ENCODE peak calls at places on chromosomes 1 and 21, in four cellular contexts. K is H1, X is HCT116, T is GM12878. P is an unnamed sample.

GRCh38 chr1:157925419-157926166 is 67.9 kb upstream of the KIRREL1 start:
- DNase-seq in K (no peak), X (no peak), T (no peak), P (peak)

GRCh38 chr1:230185076-230186001 is 118.3 kb downstream of the GALNT2 start:
- DNase-seq in K (no peak), X (no peak), T (no peak), P (no peak)

GRCh38 chr1:65820983-65821382 is 28.3 kb downstream of the PDE4B start:
- DNase-seq in K (no peak), X (no peak), T (no peak), P (no peak)

GRCh38 chr1:117096871-117097842 is 24.4 kb downstream of the TRIM45 start:
- DNase-seq in K (no peak), X (no peak), T (no peak), P (no peak)

GRCh38 chr1:161763522-161764098 is 2.5 kb upstream of the ATF6 start:
- DNase-seq in K (no peak), X (peak), T (no peak), P (peak)

GRCh38 chr1:222239130-222239529 is 308.8 kb downstream of the HHIPL2 start:
- DNase-seq in K (no peak), X (no peak), T (no peak), P (no peak)

GRCh38 chr1:22769932-22770331 is 59.3 kb downstream of the EPHB2 start:
- DNase-seq in K (no peak), X (no peak), T (no peak), P (no peak)

GRCh38 chr1:28860332-28861073 is 48.5 kb downstream of the OPRD1 start:
- DNase-seq in K (no peak), X (no peak), T (no peak), P (peak)

GRCh38 chr1:109760581-109761226 is 3.0 kb downstream of the EPS8L3 start:
- DNase-seq in K (peak), X (no peak), T (no peak), P (no peak)

GRCh38 chr1:59733443-59734141 is 81.2 kb upstream of the HOOK1 start:
- DNase-seq in K (no peak), X (no peak), T (no peak), P (no peak)

GRCh38 chr21:31780944-31781343 is 49.0 kb upstream of the SCAF4 start:
- DNase-seq in K (no peak), X (peak), T (no peak), P (no peak)

GRCh38 chr1:90721210-90722194 is 4.4 kb upstream of the BARHL2 start:
- DNase-seq in K (peak), X (peak), T (no peak), P (peak)

GRCh38 chr1:59673575-59674467 is 140.9 kb upstream of the HOOK1 start:
- DNase-seq in K (no peak), X (no peak), T (no peak), P (no peak)

GRCh38 chr1:32201011-32201855 is 838 bp downstream of the CCDC28B start:
- DNase-seq in K (peak), X (no peak), T (peak), P (peak)

GRCh38 chr1:38667626-38668025 is 191.9 kb downstream of the RRAGC start:
- DNase-seq in K (no peak), X (no peak), T (no peak), P (no peak)

GRCh38 chr1:38672692-38673091 is 186.9 kb downstream of the RRAGC start:
- DNase-seq in K (peak), X (no peak), T (no peak), P (no peak)

GRCh38 chr1:38670544-38671122 is 188.9 kb downstream of the RRAGC start:
- DNase-seq in K (no peak), X (no peak), T (no peak), P (no peak)

DNA sequence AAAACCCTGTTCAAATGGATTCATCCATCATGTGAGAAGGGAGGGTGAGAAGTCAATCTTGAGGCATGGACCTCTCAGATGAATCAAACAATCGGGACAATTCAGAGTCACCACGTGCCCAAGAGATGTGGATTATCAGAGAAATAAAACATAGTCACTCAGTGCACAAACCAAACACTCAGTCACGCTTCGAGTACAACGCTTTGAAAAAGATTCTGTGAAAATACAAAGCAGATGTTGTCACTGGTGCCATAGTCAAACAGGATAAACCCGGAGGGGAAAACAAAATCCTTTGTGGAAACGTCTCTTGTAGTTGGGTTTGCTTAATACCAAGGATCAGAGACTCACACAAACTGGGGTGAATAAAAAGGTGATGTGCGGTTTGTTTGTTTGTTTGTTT is 188.4 kb downstream of the RRAGC start:
- DNase-seq in K (no peak), X (no peak), T (no peak), P (no peak)
- TF ChIP-seq EGR1 in K (no peak), X (no peak), T (no peak), P (no peak)

GRCh38 chr1:1100296-1100695 is 15.6 kb downstream of the C1orf159 start:
- DNase-seq in K (no peak), X (no peak), T (no peak), P (no peak)
- TF ChIP-seq EGR1 in K (no peak), X (no peak), T (no peak), P (no peak)

DNA sequence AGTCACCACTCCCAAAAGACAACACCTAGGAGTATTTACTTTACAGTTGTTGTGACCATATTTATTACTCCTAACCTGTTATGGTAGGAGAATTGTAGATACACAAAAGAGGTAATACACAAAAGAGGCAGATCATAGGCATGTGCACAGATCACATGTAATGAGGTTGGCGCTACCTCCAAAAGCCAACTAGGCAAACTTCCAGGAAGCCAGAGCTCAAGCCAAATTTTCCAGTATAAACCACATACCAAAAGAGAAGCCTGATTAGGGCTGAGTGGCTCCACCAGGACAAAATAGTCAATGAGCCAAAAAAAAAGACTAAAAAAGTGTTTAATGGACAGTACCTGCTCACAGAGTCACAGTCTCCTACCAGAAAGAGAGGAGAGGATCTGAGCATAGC is 195.0 kb upstream of the PBX1 start:
- DNase-seq in K (no peak), X (no peak), T (no peak), P (no peak)
- TF ChIP-seq EGR1 in K (no peak), X (no peak), T (no peak), P (no peak)

GRCh38 chr1:84294751-84295150 is 6.8 kb upstream of the SAMD13 start:
- DNase-seq in K (no peak), X (no peak), T (no peak), P (no peak)

GRCh38 chr1:84297546-84298244 is 3.8 kb upstream of the SAMD13 start:
- DNase-seq in K (no peak), X (no peak), T (no peak), P (no peak)

GRCh38 chr1:84289169-84289785 is 12.2 kb upstream of the SAMD13 start:
- DNase-seq in K (no peak), X (no peak), T (no peak), P (no peak)

GRCh38 chr1:84286071-84286470 is 15.4 kb upstream of the SAMD13 start:
- DNase-seq in K (no peak), X (no peak), T (no peak), P (no peak)

GRCh38 chr1:84291882-84292655 is 9.4 kb upstream of the SAMD13 start:
- DNase-seq in K (no peak), X (no peak), T (no peak), P (no peak)
- TF ChIP-seq EGR1 in K (no peak), X (no peak), T (no peak), P (no peak)

GRCh38 chr1:175191654-175192053 is 922 bp downstream of the KIAA0040 start:
- DNase-seq in K (no peak), X (no peak), T (no peak), P (no peak)

GRCh38 chr1:175192630-175193338 is at the start of gene KIAA0040:
- DNase-seq in K (peak), X (peak), T (no peak), P (peak)

GRCh38 chr1:175195281-175195680 is 2.7 kb upstream of the KIAA0040 start:
- DNase-seq in K (no peak), X (no peak), T (no peak), P (no peak)

GRCh38 chr1:175193339-175193950 is 869 bp upstream of the KIAA0040 start:
- DNase-seq in K (no peak), X (no peak), T (no peak), P (no peak)

GRCh38 chr1:175192111-175192629 is 406 bp downstream of the KIAA0040 start:
- DNase-seq in K (peak), X (no peak), T (no peak), P (peak)
- TF ChIP-seq EGR1 in K (no peak), X (no peak), T (no peak), P (no peak)

DNA sequence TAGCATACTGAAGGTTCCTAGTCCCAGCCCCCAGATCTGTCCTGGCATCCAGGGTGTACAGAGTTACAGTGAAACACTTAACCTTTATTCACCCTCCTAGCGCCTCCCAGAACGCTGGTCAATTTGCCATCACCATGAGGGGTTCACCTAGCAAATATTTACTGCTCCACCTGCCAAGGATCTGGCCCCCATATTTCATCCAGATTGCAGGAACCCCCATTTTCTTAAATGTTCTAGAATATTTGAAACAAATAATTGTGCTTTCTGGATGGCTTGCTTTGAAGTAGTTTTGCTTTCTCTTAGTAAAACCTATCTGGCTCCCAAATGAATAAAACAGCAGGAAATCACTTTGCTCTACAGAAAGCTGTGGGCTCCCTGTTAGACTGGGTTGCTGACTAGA is 37.7 kb downstream of the KCNN3 start:
- DNase-seq in K (no peak), X (no peak), T (no peak), P (no peak)
- TF ChIP-seq EGR1 in K (no peak), X (no peak), T (no peak), P (no peak)

GRCh38 chr1:220458936-220459335 is 69.0 kb upstream of the MARK1 start:
- DNase-seq in K (no peak), X (no peak), T (no peak), P (no peak)

GRCh38 chr1:220457982-220458381 is 70.0 kb upstream of the MARK1 start:
- DNase-seq in K (no peak), X (no peak), T (no peak), P (no peak)

DNA sequence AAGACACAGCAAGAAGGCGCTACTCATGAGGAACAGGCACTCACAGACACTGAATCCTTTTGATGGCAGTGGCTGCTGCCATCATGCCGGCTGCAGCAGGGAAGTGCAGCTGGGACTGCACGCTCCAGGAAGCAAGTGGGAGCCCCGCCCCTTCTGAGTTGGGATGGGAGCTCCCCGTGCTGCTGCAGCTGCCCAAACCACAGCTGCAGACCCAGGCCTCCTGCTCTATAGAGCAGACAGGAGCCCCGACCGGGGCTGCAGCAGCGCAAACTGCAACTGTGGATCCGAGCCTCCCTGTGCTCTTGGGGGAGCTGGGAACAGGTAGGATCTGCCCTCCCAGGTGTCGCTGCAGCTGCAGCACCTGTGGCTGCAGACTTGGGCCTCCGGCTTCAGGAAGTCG is 65.2 kb upstream of the MARK1 start:
- DNase-seq in K (peak), X (no peak), T (no peak), P (peak)
- TF ChIP-seq EGR1 in K (no peak), X (no peak), T (no peak), P (no peak)

GRCh38 chr1:17434591-17434990 is 4.9 kb downstream of the RCC2 start:
- DNase-seq in K (no peak), X (no peak), T (no peak), P (peak)
- TF ChIP-seq EGR1 in K (no peak), X (no peak), T (no peak), P (no peak)

DNA sequence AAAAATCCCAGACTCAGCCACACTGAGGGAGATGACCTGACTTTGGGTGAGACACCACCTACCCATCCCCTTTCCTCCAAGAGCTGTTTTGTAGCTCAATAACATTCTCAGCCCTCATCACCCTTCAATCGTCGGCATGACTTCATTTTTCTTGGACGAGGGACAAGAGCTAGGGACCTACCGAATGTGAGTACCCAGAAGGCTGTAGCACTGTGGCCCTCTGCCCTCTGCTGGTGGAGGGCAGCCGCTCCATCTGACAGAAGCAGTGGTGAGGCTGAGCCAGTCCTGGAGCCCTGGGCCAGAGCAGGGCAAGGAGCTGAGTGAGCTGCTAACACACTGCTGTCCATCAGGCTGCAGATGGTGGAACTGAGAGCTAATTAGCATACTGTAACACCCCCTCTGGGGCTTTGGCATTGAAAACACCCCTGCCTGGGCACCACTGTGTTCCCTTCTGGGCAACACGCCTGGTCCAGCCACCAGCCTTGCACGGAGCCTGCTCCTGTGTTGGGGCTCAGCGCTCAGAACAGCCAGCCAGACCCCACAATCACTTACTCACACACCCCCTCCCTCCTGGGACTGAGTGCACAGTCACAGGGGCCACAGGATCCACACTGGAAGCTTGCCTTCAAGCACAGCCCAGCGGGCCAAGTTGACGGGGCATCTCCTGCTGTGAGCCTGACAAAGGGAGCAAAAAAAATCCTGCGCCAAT is 18.3 kb upstream of the ALPL start:
- DNase-seq in K (no peak), X (no peak), T (no peak), P (peak)
- TF ChIP-seq EGR1 in K (no peak), X (no peak), T (no peak), P (no peak)

P was measured in K562.